ENCODE peak calls at places on chromosomes 4 and X, in five cellular contexts. One of them, this sample, is unnamed.

GRCh38 chr4:108350332-108350731 is 181.6 kb upstream of the LEF1 start:
- DNase-seq in gastrocnemius medialis: no peak
- DNase-seq in K562: no peak
- DNase-seq in stomach: no peak
- DNase-seq in Peyer's patch: no peak
- DNase-seq in this sample: no peak

GRCh38 chr4:47837582-47838294 is at the start of gene CORIN:
- DNase-seq in gastrocnemius medialis: no peak
- DNase-seq in K562: no peak
- DNase-seq in Peyer's patch: peak; percentile 17
- DNase-seq in stomach: no peak
- DNase-seq in this sample: no peak

GRCh38 chr4:37666625-37667071 is 19.5 kb downstream of the RELL1 start:
- DNase-seq in gastrocnemius medialis: peak; percentile 75
- DNase-seq in stomach: peak; percentile 77
- DNase-seq in K562: no peak
- DNase-seq in Peyer's patch: no peak
- DNase-seq in this sample: no peak

GRCh38 chr4:173878701-173879100 is 348.7 kb upstream of the HAND2 start:
- DNase-seq in K562: peak; percentile 7
- DNase-seq in stomach: no peak
- DNase-seq in gastrocnemius medialis: no peak
- DNase-seq in Peyer's patch: no peak
- DNase-seq in this sample: no peak

GRCh38 chrX:63434665-63435064 is 83.5 kb upstream of the SPIN4 start:
- DNase-seq in stomach: no peak
- DNase-seq in gastrocnemius medialis: no peak
- DNase-seq in K562: peak; percentile 28
- DNase-seq in Peyer's patch: no peak
- DNase-seq in this sample: no peak

GRCh38 chr4:177339794-177340374 is 30.2 kb downstream of the NEIL3 start:
- DNase-seq in stomach: no peak
- DNase-seq in K562: no peak
- DNase-seq in Peyer's patch: no peak
- DNase-seq in gastrocnemius medialis: no peak
- DNase-seq in this sample: no peak

GRCh38 chrX:132855760-132856341 is 102.6 kb downstream of the HS6ST2 start:
- DNase-seq in Peyer's patch: no peak
- DNase-seq in K562: no peak
- DNase-seq in stomach: no peak
- DNase-seq in gastrocnemius medialis: no peak
- DNase-seq in this sample: no peak

GRCh38 chr4:42464550-42465124 is 67.3 kb downstream of the SHISA3 start:
- DNase-seq in gastrocnemius medialis: no peak
- DNase-seq in K562: no peak
- DNase-seq in stomach: no peak
- DNase-seq in Peyer's patch: no peak
- DNase-seq in this sample: no peak

GRCh38 chr4:102717448-102718092 is 43.2 kb downstream of the MANBA start:
- DNase-seq in stomach: no peak
- DNase-seq in K562: no peak
- DNase-seq in gastrocnemius medialis: no peak
- DNase-seq in Peyer's patch: no peak
- DNase-seq in this sample: no peak

GRCh38 chr4:168751263-168752225 is 254.7 kb downstream of the PALLD start:
- DNase-seq in K562: no peak
- DNase-seq in stomach: no peak
- DNase-seq in Peyer's patch: no peak
- DNase-seq in gastrocnemius medialis: no peak
- DNase-seq in this sample: no peak

GRCh38 chrX:135094726-135095125 is 25.6 kb downstream of the ETDB start:
- DNase-seq in Peyer's patch: no peak
- DNase-seq in K562: no peak
- DNase-seq in stomach: no peak
- DNase-seq in gastrocnemius medialis: no peak
- DNase-seq in this sample: no peak

GRCh38 chr4:61431131-61431530 is 231.0 kb downstream of the ADGRL3 start:
- DNase-seq in Peyer's patch: no peak
- DNase-seq in stomach: no peak
- DNase-seq in K562: no peak
- DNase-seq in gastrocnemius medialis: no peak
- DNase-seq in this sample: no peak

GRCh38 chr4:39227906-39228305 is 45.6 kb downstream of the WDR19 start:
- DNase-seq in stomach: no peak
- DNase-seq in gastrocnemius medialis: no peak
- DNase-seq in Peyer's patch: no peak
- DNase-seq in K562: no peak
- DNase-seq in this sample: no peak

GRCh38 chrX:66150188-66150587 is 13.9 kb upstream of the HEPH start:
- DNase-seq in gastrocnemius medialis: no peak
- DNase-seq in stomach: no peak
- DNase-seq in K562: peak; percentile 38
- DNase-seq in Peyer's patch: no peak
- DNase-seq in this sample: no peak

GRCh38 chr4:92232566-92232965 is 71.2 kb upstream of the GRID2 start:
- DNase-seq in Peyer's patch: no peak
- DNase-seq in K562: no peak
- DNase-seq in gastrocnemius medialis: no peak
- DNase-seq in stomach: no peak
- DNase-seq in this sample: no peak

GRCh38 chrX:40061871-40062524 is 35.8 kb downstream of the BCOR start:
- DNase-seq in K562: no peak
- DNase-seq in stomach: no peak
- DNase-seq in Peyer's patch: no peak
- DNase-seq in gastrocnemius medialis: no peak
- DNase-seq in this sample: no peak

GRCh38 chr4:159927781-159928180 is 824.9 kb downstream of the RAPGEF2 start:
- DNase-seq in stomach: no peak
- DNase-seq in K562: no peak
- DNase-seq in Peyer's patch: no peak
- DNase-seq in gastrocnemius medialis: no peak
- DNase-seq in this sample: no peak

GRCh38 chr4:101356928-101357327 is 9.6 kb upstream of the PPP3CA start:
- DNase-seq in K562: no peak
- DNase-seq in stomach: peak; percentile 68
- DNase-seq in gastrocnemius medialis: no peak
- DNase-seq in Peyer's patch: no peak
- DNase-seq in this sample: no peak

GRCh38 chrX:21394792-21395191 is 20.6 kb downstream of the CNKSR2 start:
- DNase-seq in stomach: no peak
- DNase-seq in Peyer's patch: no peak
- DNase-seq in gastrocnemius medialis: no peak
- DNase-seq in K562: no peak
- DNase-seq in this sample: no peak

GRCh38 chr4:38601244-38601915 is 62.6 kb upstream of the KLF3 start:
- DNase-seq in stomach: peak; percentile 49
- DNase-seq in K562: no peak
- DNase-seq in gastrocnemius medialis: no peak
- DNase-seq in Peyer's patch: no peak
- DNase-seq in this sample: no peak

GRCh38 chr4:165767671-165768070 is 105.4 kb upstream of the TLL1 start:
- DNase-seq in Peyer's patch: no peak
- DNase-seq in stomach: no peak
- DNase-seq in gastrocnemius medialis: no peak
- DNase-seq in K562: no peak
- DNase-seq in this sample: no peak

GRCh38 chr4:181548873-181549541 is 694.2 kb upstream of the TENM3 start:
- DNase-seq in Peyer's patch: no peak
- DNase-seq in stomach: no peak
- DNase-seq in gastrocnemius medialis: no peak
- DNase-seq in K562: no peak
- DNase-seq in this sample: no peak

GRCh38 chr4:71449878-71450277 is 111.1 kb downstream of the SLC4A4 start:
- DNase-seq in Peyer's patch: no peak
- DNase-seq in stomach: no peak
- DNase-seq in K562: no peak
- DNase-seq in gastrocnemius medialis: no peak
- DNase-seq in this sample: no peak

GRCh38 chr4:53480909-53481308 is 103.5 kb downstream of the FIP1L1 start:
- DNase-seq in K562: no peak
- DNase-seq in Peyer's patch: no peak
- DNase-seq in gastrocnemius medialis: no peak
- DNase-seq in stomach: no peak
- DNase-seq in this sample: no peak

DNA sequence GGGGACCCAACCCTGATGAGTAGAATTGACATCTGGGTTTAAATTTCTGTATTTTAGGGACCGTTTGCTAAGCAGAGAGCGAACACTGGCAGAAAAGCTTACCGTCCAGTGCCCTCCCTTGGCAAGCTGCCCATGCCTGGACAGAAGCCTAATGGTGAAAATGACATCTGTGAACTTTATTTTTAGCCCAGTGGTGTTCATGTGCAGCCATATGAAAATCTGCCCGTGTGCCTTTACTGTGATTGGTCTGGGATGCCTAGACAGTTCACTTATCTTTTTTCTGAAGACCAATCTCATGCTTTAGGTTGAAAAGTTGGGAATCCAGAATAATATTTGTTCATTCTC is 1.1 kb downstream of the STBD1 start:
- DNase-seq in Peyer's patch: no peak
- DNase-seq in stomach: peak; percentile 33
- DNase-seq in K562: no peak
- DNase-seq in gastrocnemius medialis: peak; percentile 52
- DNase-seq in this sample: no peak
- H3K4me3 ChIP-seq in Peyer's patch: peak overlapping the region; percentile 56
- H3K4me3 ChIP-seq in stomach: peak overlapping the region; percentile 73
- H3K4me3 ChIP-seq in K562: no peak overlapping the region
- H3K4me3 ChIP-seq in gastrocnemius medialis: peak overlapping the region; percentile 79
- H3K4me3 ChIP-seq in this sample: peak overlapping the region; percentile 84

DNA sequence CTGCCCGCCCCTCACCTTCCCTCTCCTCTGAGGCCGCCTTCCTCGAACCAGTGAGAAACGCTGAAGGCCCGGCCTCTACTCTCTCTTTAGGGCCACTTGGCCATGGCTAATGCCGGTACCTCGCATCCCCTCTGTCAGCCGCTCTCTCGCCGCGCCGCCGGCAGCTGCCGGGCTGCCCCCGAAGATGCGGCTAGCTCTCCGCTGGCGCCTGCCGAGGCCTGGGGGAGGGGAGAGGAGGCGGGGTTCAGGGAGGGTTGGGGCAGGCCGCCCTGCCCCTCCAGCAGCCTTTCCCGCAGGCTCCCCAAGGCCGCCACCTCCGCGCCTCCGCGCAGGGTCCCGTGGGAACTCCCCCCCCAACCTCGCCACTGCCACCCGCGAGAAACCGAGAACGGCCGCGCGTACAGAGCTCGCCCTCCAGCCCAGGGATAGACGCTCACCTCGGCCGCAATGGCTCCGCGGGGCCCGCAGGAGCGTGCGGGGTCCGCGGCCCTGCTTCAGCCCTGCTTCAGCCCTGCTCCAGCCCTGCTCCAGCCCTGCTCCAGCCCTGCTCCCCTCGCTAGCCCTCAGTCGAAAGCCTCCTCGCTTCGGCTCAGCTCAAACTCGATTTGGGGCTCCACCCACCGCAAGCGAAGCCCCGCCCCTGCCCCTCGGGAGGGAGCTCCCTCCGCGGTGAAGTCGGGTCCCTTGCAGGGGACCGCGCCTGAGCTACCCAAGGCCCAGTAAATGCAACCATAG is at the start of gene HUWE1:
- DNase-seq in stomach: peak; percentile 80
- DNase-seq in gastrocnemius medialis: peak; percentile 51
- DNase-seq in Peyer's patch: peak; percentile 81
- DNase-seq in K562: peak; percentile 72
- DNase-seq in this sample: peak; percentile 7
- TF ChIP-seq POLR2A in stomach: no peak
- TF ChIP-seq POLR2A in gastrocnemius medialis: peak; percentile 48
- TF ChIP-seq POLR2A in Peyer's patch: no peak
- TF ChIP-seq POLR2A in K562: peak; percentile 76
- TF ChIP-seq POLR2A in this sample: peak; percentile 46

GRCh38 chr4:55178226-55179005 is 53.0 kb upstream of the KDR start:
- DNase-seq in stomach: no peak
- DNase-seq in K562: no peak
- DNase-seq in Peyer's patch: no peak
- DNase-seq in gastrocnemius medialis: no peak
- DNase-seq in this sample: no peak
- H3K4me1 ChIP-seq in stomach: no peaks in the 10 kb centered on the region
- H3K4me1 ChIP-seq in K562: no peaks in the 10 kb centered on the region
- H3K4me1 ChIP-seq in Peyer's patch: no peaks in the 10 kb centered on the region
- H3K4me1 ChIP-seq in gastrocnemius medialis: peaks cover 3% of the 10 kb centered on the region
- H3K4me1 ChIP-seq in this sample: peaks cover 3% of the 10 kb centered on the region

DNA sequence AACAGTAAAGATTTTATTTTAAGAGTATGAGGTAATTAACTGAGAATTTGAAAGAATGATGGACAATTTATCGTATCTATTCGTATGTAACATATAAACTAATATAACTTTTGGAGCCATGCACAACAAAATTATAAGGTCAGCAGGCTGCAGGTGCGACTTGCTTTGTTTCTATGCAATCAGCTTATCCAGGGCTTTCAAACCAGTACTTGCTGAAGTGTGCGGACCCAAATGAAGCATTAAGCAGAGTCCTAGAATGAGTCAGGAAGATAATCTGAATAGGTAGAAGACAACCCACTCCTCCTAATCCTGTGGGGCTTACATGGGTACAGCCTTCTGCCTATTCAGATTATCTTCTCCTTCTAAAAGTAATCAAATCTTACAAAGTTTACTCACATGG is 2.1 kb downstream of the NSD2 start:
- DNase-seq in gastrocnemius medialis: no peak
- DNase-seq in K562: no peak
- DNase-seq in stomach: no peak
- DNase-seq in Peyer's patch: no peak
- DNase-seq in this sample: no peak
- H3K4me3 ChIP-seq in gastrocnemius medialis: no peak overlapping the region
- H3K4me3 ChIP-seq in K562: peak overlapping the region; percentile 95
- H3K4me3 ChIP-seq in stomach: no peak overlapping the region
- H3K4me3 ChIP-seq in Peyer's patch: no peak overlapping the region
- H3K4me3 ChIP-seq in this sample: no peak overlapping the region

GRCh38 chrX:101417981-101418841 is 10.2 kb downstream of the HNRNPH2 start:
- DNase-seq in Peyer's patch: peak; percentile 51
- DNase-seq in gastrocnemius medialis: peak; percentile 13
- DNase-seq in stomach: peak; percentile 58
- DNase-seq in K562: no peak
- DNase-seq in this sample: no peak
- TF ChIP-seq POLR2A in Peyer's patch: no peak
- TF ChIP-seq POLR2A in gastrocnemius medialis: no peak
- TF ChIP-seq POLR2A in stomach: no peak
- TF ChIP-seq POLR2A in K562: no peak
- TF ChIP-seq POLR2A in this sample: no peak